ENCODE peak calls at places on chromosomes 16 and 17, in eight cellular contexts. One of them, this sample, is unnamed.

GRCh38 chr16:23552171-23552570 is 5.0 kb downstream of the EARS2 start:
- DNase-seq in Right ventricle myocardium superior: peak
- DNase-seq in activated gamma-delta T cell treated with Interleukin-2 at 50 U/mL for 16 hours: no peak
- DNase-seq in heart left ventricle: no peak
- DNase-seq in T-helper 1 cell: no peak
- DNase-seq in PC-3: no peak
- DNase-seq in iPS DF 6.9: no peak
- DNase-seq in T-helper 9 cell: no peak
- DNase-seq in this sample: no peak

GRCh38 chr17:63446981-63447687 is 1.0 kb upstream of the CYB561 start:
- DNase-seq in Right ventricle myocardium superior: peak
- DNase-seq in activated gamma-delta T cell treated with Interleukin-2 at 50 U/mL for 16 hours: peak
- DNase-seq in heart left ventricle: peak
- DNase-seq in T-helper 1 cell: peak
- DNase-seq in PC-3: peak
- DNase-seq in iPS DF 6.9: no peak
- DNase-seq in T-helper 9 cell: peak
- DNase-seq in this sample: peak

GRCh38 chr16:89512453-89512852 is 4.2 kb downstream of the SPG7 start:
- DNase-seq in Right ventricle myocardium superior: no peak
- DNase-seq in activated gamma-delta T cell treated with Interleukin-2 at 50 U/mL for 16 hours: no peak
- DNase-seq in heart left ventricle: no peak
- DNase-seq in T-helper 1 cell: no peak
- DNase-seq in PC-3: no peak
- DNase-seq in iPS DF 6.9: no peak
- DNase-seq in T-helper 9 cell: no peak
- DNase-seq in this sample: no peak

GRCh38 chr17:6494239-6494941 is 50.1 kb downstream of the PIMREG start:
- DNase-seq in Right ventricle myocardium superior: no peak
- DNase-seq in activated gamma-delta T cell treated with Interleukin-2 at 50 U/mL for 16 hours: no peak
- DNase-seq in heart left ventricle: no peak
- DNase-seq in T-helper 1 cell: no peak
- DNase-seq in PC-3: no peak
- DNase-seq in iPS DF 6.9: no peak
- DNase-seq in T-helper 9 cell: no peak
- DNase-seq in this sample: no peak

GRCh38 chr16:86363836-86364618 is 146.3 kb upstream of the FOXF1 start:
- DNase-seq in Right ventricle myocardium superior: no peak
- DNase-seq in activated gamma-delta T cell treated with Interleukin-2 at 50 U/mL for 16 hours: no peak
- DNase-seq in heart left ventricle: no peak
- DNase-seq in T-helper 1 cell: no peak
- DNase-seq in PC-3: no peak
- DNase-seq in iPS DF 6.9: no peak
- DNase-seq in T-helper 9 cell: no peak
- DNase-seq in this sample: no peak

GRCh38 chr17:82948081-82948511 is 108.3 kb upstream of the ZNF750 start:
- DNase-seq in Right ventricle myocardium superior: peak
- DNase-seq in activated gamma-delta T cell treated with Interleukin-2 at 50 U/mL for 16 hours: no peak
- DNase-seq in heart left ventricle: no peak
- DNase-seq in T-helper 1 cell: no peak
- DNase-seq in PC-3: no peak
- DNase-seq in iPS DF 6.9: no peak
- DNase-seq in T-helper 9 cell: no peak
- DNase-seq in this sample: no peak

GRCh38 chr16:23803591-23804123 is 32.1 kb upstream of the PRKCB start:
- DNase-seq in Right ventricle myocardium superior: peak
- DNase-seq in activated gamma-delta T cell treated with Interleukin-2 at 50 U/mL for 16 hours: peak
- DNase-seq in heart left ventricle: peak
- DNase-seq in T-helper 1 cell: peak
- DNase-seq in PC-3: peak
- DNase-seq in iPS DF 6.9: no peak
- DNase-seq in T-helper 9 cell: peak
- DNase-seq in this sample: peak

GRCh38 chr17:16106161-16106891 is 106.7 kb downstream of the TTC19 start:
- DNase-seq in Right ventricle myocardium superior: no peak
- DNase-seq in activated gamma-delta T cell treated with Interleukin-2 at 50 U/mL for 16 hours: no peak
- DNase-seq in heart left ventricle: no peak
- DNase-seq in T-helper 1 cell: no peak
- DNase-seq in PC-3: no peak
- DNase-seq in iPS DF 6.9: no peak
- DNase-seq in T-helper 9 cell: no peak
- DNase-seq in this sample: no peak

GRCh38 chr17:38912221-38912813 is 13.1 kb upstream of the LASP1NB start:
- DNase-seq in Right ventricle myocardium superior: peak
- DNase-seq in activated gamma-delta T cell treated with Interleukin-2 at 50 U/mL for 16 hours: no peak
- DNase-seq in heart left ventricle: peak
- DNase-seq in T-helper 1 cell: no peak
- DNase-seq in PC-3: no peak
- DNase-seq in iPS DF 6.9: no peak
- DNase-seq in T-helper 9 cell: no peak
- DNase-seq in this sample: peak

GRCh38 chr16:3999890-4000325 is 116.3 kb downstream of the ADCY9 start:
- DNase-seq in Right ventricle myocardium superior: no peak
- DNase-seq in activated gamma-delta T cell treated with Interleukin-2 at 50 U/mL for 16 hours: no peak
- DNase-seq in heart left ventricle: no peak
- DNase-seq in T-helper 1 cell: no peak
- DNase-seq in PC-3: no peak
- DNase-seq in iPS DF 6.9: no peak
- DNase-seq in T-helper 9 cell: no peak
- DNase-seq in this sample: no peak

GRCh38 chr16:88782454-88783390 is 2.3 kb downstream of the PIEZO1 start:
- DNase-seq in Right ventricle myocardium superior: no peak
- DNase-seq in activated gamma-delta T cell treated with Interleukin-2 at 50 U/mL for 16 hours: peak
- DNase-seq in heart left ventricle: no peak
- DNase-seq in T-helper 1 cell: peak
- DNase-seq in PC-3: peak
- DNase-seq in iPS DF 6.9: no peak
- DNase-seq in T-helper 9 cell: peak
- DNase-seq in this sample: no peak

GRCh38 chr17:45334701-45335677 is 18.2 kb upstream of the MAP3K14 start:
- DNase-seq in Right ventricle myocardium superior: no peak
- DNase-seq in activated gamma-delta T cell treated with Interleukin-2 at 50 U/mL for 16 hours: no peak
- DNase-seq in heart left ventricle: no peak
- DNase-seq in T-helper 1 cell: no peak
- DNase-seq in PC-3: no peak
- DNase-seq in iPS DF 6.9: no peak
- DNase-seq in T-helper 9 cell: no peak
- DNase-seq in this sample: no peak

GRCh38 chr16:66480265-66481080 is 53.4 kb downstream of the BEAN1 start:
- DNase-seq in Right ventricle myocardium superior: peak
- DNase-seq in activated gamma-delta T cell treated with Interleukin-2 at 50 U/mL for 16 hours: no peak
- DNase-seq in heart left ventricle: no peak
- DNase-seq in T-helper 1 cell: no peak
- DNase-seq in PC-3: peak
- DNase-seq in iPS DF 6.9: no peak
- DNase-seq in T-helper 9 cell: no peak
- DNase-seq in this sample: no peak

GRCh38 chr16:57732011-57732410 is 3.6 kb upstream of the KATNB1 start:
- DNase-seq in Right ventricle myocardium superior: no peak
- DNase-seq in activated gamma-delta T cell treated with Interleukin-2 at 50 U/mL for 16 hours: no peak
- DNase-seq in heart left ventricle: no peak
- DNase-seq in T-helper 1 cell: no peak
- DNase-seq in PC-3: no peak
- DNase-seq in iPS DF 6.9: no peak
- DNase-seq in T-helper 9 cell: no peak
- DNase-seq in this sample: no peak